ENCODE peak calls at places on chromosomes 11 and 22, in five cellular contexts. One of them, this sample, is unnamed. For H3K27me3, the result is how much of the 10 kb centered on the place peaks cover.

GRCh38 chr11:102623128-102623527 is 2.0 kb downstream of the MMP20 start:
- DNase-seq in psoas muscle: no peak
- DNase-seq in GM23338: no peak
- DNase-seq in Peyer's patch: no peak
- DNase-seq in AG04450: no peak
- DNase-seq in this sample: no peak

GRCh38 chr11:13761250-13761649 is 92.8 kb downstream of the FAR1 start:
- DNase-seq in psoas muscle: no peak
- DNase-seq in GM23338: no peak
- DNase-seq in Peyer's patch: no peak
- DNase-seq in AG04450: no peak
- DNase-seq in this sample: no peak

GRCh38 chr11:126355324-126355925 is at the start of gene ST3GAL4:
- DNase-seq in psoas muscle: peak
- DNase-seq in GM23338: peak
- DNase-seq in Peyer's patch: peak
- DNase-seq in AG04450: no peak
- DNase-seq in this sample: peak

GRCh38 chr11:15800121-15800800 is 556.1 kb downstream of the SOX6 start:
- DNase-seq in psoas muscle: peak
- DNase-seq in GM23338: no peak
- DNase-seq in Peyer's patch: peak
- DNase-seq in AG04450: no peak
- DNase-seq in this sample: no peak

GRCh38 chr11:122938557-122938956 is 43.1 kb downstream of the BSX start:
- DNase-seq in psoas muscle: no peak
- DNase-seq in GM23338: no peak
- DNase-seq in Peyer's patch: no peak
- DNase-seq in AG04450: no peak
- DNase-seq in this sample: no peak

GRCh38 chr22:36787594-36787993 is 11.7 kb upstream of the IFT27 start:
- DNase-seq in psoas muscle: no peak
- DNase-seq in GM23338: no peak
- DNase-seq in Peyer's patch: no peak
- DNase-seq in AG04450: no peak
- DNase-seq in this sample: no peak

GRCh38 chr22:32590556-32590955 is 115.9 kb downstream of the FBXO7 start:
- DNase-seq in psoas muscle: no peak
- DNase-seq in GM23338: no peak
- DNase-seq in Peyer's patch: no peak
- DNase-seq in AG04450: no peak
- DNase-seq in this sample: no peak

GRCh38 chr11:114095899-114096298 is 36.4 kb downstream of the ZBTB16 start:
- DNase-seq in psoas muscle: no peak
- DNase-seq in GM23338: no peak
- DNase-seq in Peyer's patch: no peak
- DNase-seq in AG04450: no peak
- DNase-seq in this sample: no peak

GRCh38 chr22:20523118-20523983 is 15.9 kb downstream of the MED15 start:
- DNase-seq in psoas muscle: no peak
- DNase-seq in GM23338: no peak
- DNase-seq in Peyer's patch: no peak
- DNase-seq in AG04450: no peak
- DNase-seq in this sample: no peak

GRCh38 chr11:130418756-130419155 is 9.7 kb downstream of the ADAMTS8 start:
- DNase-seq in psoas muscle: peak
- DNase-seq in GM23338: no peak
- DNase-seq in Peyer's patch: no peak
- DNase-seq in AG04450: no peak
- DNase-seq in this sample: no peak

GRCh38 chr11:113554531-113554930 is 79.3 kb upstream of the DRD2 start:
- DNase-seq in psoas muscle: no peak
- DNase-seq in GM23338: peak
- DNase-seq in Peyer's patch: no peak
- DNase-seq in AG04450: no peak
- DNase-seq in this sample: peak

GRCh38 chr11:61967924-61968757 is 707 bp upstream of the FTH1 start:
- DNase-seq in psoas muscle: peak
- DNase-seq in GM23338: peak
- DNase-seq in Peyer's patch: peak
- DNase-seq in AG04450: no peak
- DNase-seq in this sample: peak

GRCh38 chr11:980438-981365 is 55.0 kb downstream of the AP2A2 start:
- DNase-seq in psoas muscle: peak
- DNase-seq in GM23338: no peak
- DNase-seq in Peyer's patch: no peak
- DNase-seq in AG04450: no peak
- DNase-seq in this sample: no peak

GRCh38 chr11:47143322-47143721 is 33.4 kb downstream of the ARFGAP2 start:
- DNase-seq in psoas muscle: no peak
- DNase-seq in GM23338: no peak
- DNase-seq in Peyer's patch: no peak
- DNase-seq in AG04450: peak
- DNase-seq in this sample: no peak

GRCh38 chr11:9070740-9071476 is 20.5 kb downstream of the SCUBE2 start:
- DNase-seq in psoas muscle: no peak
- DNase-seq in GM23338: no peak
- DNase-seq in Peyer's patch: no peak
- DNase-seq in AG04450: no peak
- DNase-seq in this sample: no peak

GRCh38 chr11:1565173-1565903 is 6.7 kb downstream of the DUSP8 start:
- DNase-seq in psoas muscle: peak
- DNase-seq in GM23338: no peak
- DNase-seq in Peyer's patch: no peak
- DNase-seq in AG04450: no peak
- DNase-seq in this sample: no peak

GRCh38 chr22:48885919-48886305 is 941.8 kb downstream of the BRD1 start:
- DNase-seq in psoas muscle: peak
- DNase-seq in GM23338: no peak
- DNase-seq in Peyer's patch: peak
- DNase-seq in AG04450: no peak
- DNase-seq in this sample: peak

GRCh38 chr11:45709264-45709663 is 43.8 kb upstream of the CHST1 start:
- DNase-seq in psoas muscle: no peak
- DNase-seq in GM23338: no peak
- DNase-seq in Peyer's patch: no peak
- DNase-seq in AG04450: no peak
- DNase-seq in this sample: no peak
- H3K27me3 ChIP-seq in psoas muscle: under half
- H3K27me3 ChIP-seq in GM23338: under half
- H3K27me3 ChIP-seq in Peyer's patch: under half
- H3K27me3 ChIP-seq in AG04450: under half
- H3K27me3 ChIP-seq in this sample: under half

DNA sequence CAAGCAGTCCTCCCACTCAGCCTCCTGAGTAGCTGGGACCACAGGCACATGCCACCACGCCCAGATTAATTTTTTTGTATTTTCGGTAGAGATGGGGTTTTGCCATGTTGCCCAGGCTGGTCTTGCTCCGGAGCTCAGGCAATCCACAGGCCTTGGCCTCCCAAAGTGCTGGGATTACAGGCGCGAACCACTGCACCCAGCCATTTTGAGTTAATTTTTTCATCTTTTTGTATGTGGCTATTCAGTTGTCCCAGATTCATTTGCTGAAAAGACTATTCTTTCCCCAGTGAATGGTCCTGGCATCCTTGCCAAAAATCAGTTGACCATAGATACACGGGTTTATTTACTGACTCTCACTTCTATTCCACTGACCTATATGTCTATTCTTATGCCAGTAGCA is 63.6 kb downstream of the MAPK1 start:
- DNase-seq in psoas muscle: no peak
- DNase-seq in GM23338: no peak
- DNase-seq in Peyer's patch: no peak
- DNase-seq in AG04450: no peak
- DNase-seq in this sample: no peak
- H3K27me3 ChIP-seq in psoas muscle: under half
- H3K27me3 ChIP-seq in GM23338: under half
- H3K27me3 ChIP-seq in Peyer's patch: under half
- H3K27me3 ChIP-seq in AG04450: under half
- H3K27me3 ChIP-seq in this sample: under half

GRCh38 chr11:134578807-134579708 is 167.0 kb upstream of the B3GAT1 start:
- DNase-seq in psoas muscle: no peak
- DNase-seq in GM23338: peak
- DNase-seq in Peyer's patch: no peak
- DNase-seq in AG04450: no peak
- DNase-seq in this sample: peak

GRCh38 chr11:134575504-134576230 is 163.6 kb upstream of the B3GAT1 start:
- DNase-seq in psoas muscle: no peak
- DNase-seq in GM23338: no peak
- DNase-seq in Peyer's patch: no peak
- DNase-seq in AG04450: no peak
- DNase-seq in this sample: peak

GRCh38 chr11:134576286-134576685 is 164.2 kb upstream of the B3GAT1 start:
- DNase-seq in psoas muscle: no peak
- DNase-seq in GM23338: no peak
- DNase-seq in Peyer's patch: no peak
- DNase-seq in AG04450: no peak
- DNase-seq in this sample: peak

GRCh38 chr11:134576721-134577171 is 164.7 kb upstream of the B3GAT1 start:
- DNase-seq in psoas muscle: no peak
- DNase-seq in GM23338: no peak
- DNase-seq in Peyer's patch: no peak
- DNase-seq in AG04450: no peak
- DNase-seq in this sample: peak

DNA sequence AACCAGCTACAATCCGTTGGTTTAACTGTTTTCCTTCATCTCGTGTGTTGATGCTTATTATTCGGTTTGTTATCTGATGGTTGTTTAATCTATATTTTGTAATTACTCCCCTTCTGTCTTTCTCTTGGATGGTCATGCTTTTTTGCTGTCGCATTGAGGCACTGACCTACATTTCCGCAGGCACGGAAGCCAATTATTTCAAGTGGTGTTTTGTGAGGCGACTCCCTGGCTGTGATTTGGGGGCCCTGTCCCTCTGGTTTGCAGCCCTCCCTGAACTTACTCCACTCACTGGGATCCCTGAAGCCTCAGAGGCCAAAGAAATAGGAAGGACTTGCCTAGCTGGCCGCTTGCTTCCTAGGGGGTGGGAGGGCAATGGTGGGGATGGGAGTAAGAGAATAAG is 165.8 kb upstream of the B3GAT1 start:
- DNase-seq in psoas muscle: no peak
- DNase-seq in GM23338: no peak
- DNase-seq in Peyer's patch: no peak
- DNase-seq in AG04450: no peak
- DNase-seq in this sample: peak
- H3K27me3 ChIP-seq in psoas muscle: under half
- H3K27me3 ChIP-seq in GM23338: under half
- H3K27me3 ChIP-seq in Peyer's patch: under half
- H3K27me3 ChIP-seq in AG04450: under half
- H3K27me3 ChIP-seq in this sample: half or more

GRCh38 chr22:21736084-21736642 is 569 bp upstream of the YPEL1 start:
- DNase-seq in psoas muscle: no peak
- DNase-seq in GM23338: no peak
- DNase-seq in Peyer's patch: no peak
- DNase-seq in AG04450: no peak
- DNase-seq in this sample: no peak

GRCh38 chr22:21734540-21735197 is 925 bp downstream of the YPEL1 start:
- DNase-seq in psoas muscle: no peak
- DNase-seq in GM23338: no peak
- DNase-seq in Peyer's patch: no peak
- DNase-seq in AG04450: no peak
- DNase-seq in this sample: no peak

GRCh38 chr22:21736948-21737347 is 1.4 kb upstream of the YPEL1 start:
- DNase-seq in psoas muscle: no peak
- DNase-seq in GM23338: no peak
- DNase-seq in Peyer's patch: no peak
- DNase-seq in AG04450: no peak
- DNase-seq in this sample: no peak

GRCh38 chr22:21738081-21738480 is 2.5 kb upstream of the YPEL1 start:
- DNase-seq in psoas muscle: no peak
- DNase-seq in GM23338: no peak
- DNase-seq in Peyer's patch: no peak
- DNase-seq in AG04450: no peak
- DNase-seq in this sample: no peak

DNA sequence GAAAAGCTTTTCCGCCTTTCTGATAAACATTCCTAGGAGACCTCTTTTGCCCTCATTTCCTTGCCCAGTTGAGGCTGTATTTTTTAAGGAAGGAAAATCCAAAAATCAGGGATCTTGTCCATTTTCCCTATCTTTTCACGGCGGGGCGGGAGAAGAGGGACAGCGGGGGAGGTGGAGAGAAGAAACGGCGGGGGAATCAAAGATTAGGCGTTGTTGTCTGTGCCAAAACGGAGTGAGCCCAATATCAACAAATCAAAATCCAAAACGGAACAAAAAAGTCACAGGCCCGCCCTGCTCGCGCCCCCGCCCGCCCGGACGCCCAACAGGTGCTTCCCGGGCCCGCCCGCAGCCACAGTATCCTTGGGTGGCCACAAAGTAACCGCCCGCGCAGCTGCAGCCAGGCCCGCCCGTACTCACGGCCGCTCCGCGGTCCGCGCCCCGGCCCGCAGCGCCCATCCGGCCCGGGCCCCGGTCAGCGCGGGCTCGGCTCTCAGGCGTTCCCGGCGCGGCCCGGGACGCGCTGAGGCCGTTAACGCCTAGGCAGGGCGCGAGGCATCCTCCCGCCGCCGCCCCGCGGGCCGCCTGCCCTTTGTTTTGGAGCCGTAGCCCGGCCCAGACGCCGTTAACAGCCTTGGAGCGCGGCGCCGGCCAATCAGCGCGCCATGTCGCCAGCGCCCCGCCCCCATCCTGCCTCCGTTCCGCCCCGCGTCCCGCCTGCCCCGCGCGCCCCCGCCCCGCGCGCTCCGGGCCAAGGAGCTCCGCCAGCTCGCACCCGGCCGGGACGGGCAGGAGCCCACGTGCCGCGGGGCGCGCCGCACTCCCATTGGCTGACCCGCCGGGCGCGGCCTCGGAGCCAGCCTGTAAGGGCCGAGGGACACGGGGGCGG is at the start of gene YPEL1:
- DNase-seq in psoas muscle: peak
- DNase-seq in GM23338: peak
- DNase-seq in Peyer's patch: peak
- DNase-seq in AG04450: peak
- DNase-seq in this sample: peak
- H3K27me3 ChIP-seq in psoas muscle: under half
- H3K27me3 ChIP-seq in GM23338: under half
- H3K27me3 ChIP-seq in Peyer's patch: under half
- H3K27me3 ChIP-seq in AG04450: under half
- H3K27me3 ChIP-seq in this sample: under half

GRCh38 chr11:133968300-133968699 is 11.5 kb upstream of the IGSF9B start:
- DNase-seq in psoas muscle: no peak
- DNase-seq in GM23338: peak
- DNase-seq in Peyer's patch: no peak
- DNase-seq in AG04450: no peak
- DNase-seq in this sample: peak

GRCh38 chr11:133969072-133969471 is 12.3 kb upstream of the IGSF9B start:
- DNase-seq in psoas muscle: no peak
- DNase-seq in GM23338: no peak
- DNase-seq in Peyer's patch: no peak
- DNase-seq in AG04450: no peak
- DNase-seq in this sample: no peak

GRCh38 chr11:133966147-133966546 is 9.4 kb upstream of the IGSF9B start:
- DNase-seq in psoas muscle: no peak
- DNase-seq in GM23338: no peak
- DNase-seq in Peyer's patch: no peak
- DNase-seq in AG04450: no peak
- DNase-seq in this sample: no peak

GRCh38 chr11:133966924-133967598 is 10.3 kb upstream of the IGSF9B start:
- DNase-seq in psoas muscle: peak
- DNase-seq in GM23338: peak
- DNase-seq in Peyer's patch: peak
- DNase-seq in AG04450: no peak
- DNase-seq in this sample: peak

GRCh38 chr11:133967599-133968238 is 11.0 kb upstream of the IGSF9B start:
- DNase-seq in psoas muscle: no peak
- DNase-seq in GM23338: no peak
- DNase-seq in Peyer's patch: no peak
- DNase-seq in AG04450: no peak
- DNase-seq in this sample: no peak
- H3K27me3 ChIP-seq in psoas muscle: under half
- H3K27me3 ChIP-seq in GM23338: under half
- H3K27me3 ChIP-seq in Peyer's patch: under half
- H3K27me3 ChIP-seq in AG04450: under half
- H3K27me3 ChIP-seq in this sample: under half